ENCODE peak calls at places on chromosomes 6 and 20, in eight cellular contexts. O, N, F, Q, I, H, D and U are unnamed samples.

GRCh38 chr6:169898788-169899480 is 147.5 kb downstream of the ERMARD start:
- DNase-seq in O (no peak), N (no peak), F (no peak), Q (no peak), I (no peak), H (no peak), D (no peak), U (no peak)

GRCh38 chr20:47509685-47510084 is 8.0 kb downstream of the NCOA3 start:
- DNase-seq in O (no peak), N (no peak), F (no peak), Q (no peak), I (no peak), H (no peak), D (no peak), U (no peak)

GRCh38 chr20:1045860-1046418 is 43.8 kb upstream of the RSPO4 start:
- DNase-seq in O (no peak), N (no peak), F (no peak), Q (no peak), I (no peak), H (no peak), D (no peak), U (no peak)

GRCh38 chr6:113980937-113981554 is 10.1 kb upstream of the HDAC2 start:
- DNase-seq in O (no peak), N (no peak), F (peak; percentile 85), Q (peak; percentile 21), I (no peak), H (peak; percentile 45), D (peak; percentile 67), U (no peak)

GRCh38 chr20:23710771-23711170 is 21.9 kb upstream of the CST4 start:
- DNase-seq in O (no peak), N (no peak), F (no peak), Q (no peak), I (no peak), H (no peak), D (no peak), U (no peak)

GRCh38 chr6:19554356-19555225 is 282.6 kb upstream of the ID4 start:
- DNase-seq in O (no peak), N (no peak), F (no peak), Q (no peak), I (no peak), H (no peak), D (no peak), U (no peak)

GRCh38 chr6:112806163-112806900 is 459.2 kb downstream of the RFPL4B start:
- DNase-seq in O (no peak), N (no peak), F (no peak), Q (no peak), I (no peak), H (no peak), D (no peak), U (no peak)

GRCh38 chr6:71412559-71412958 is 123.9 kb downstream of the OGFRL1 start:
- DNase-seq in O (no peak), N (no peak), F (no peak), Q (no peak), I (no peak), H (no peak), D (no peak), U (no peak)

GRCh38 chr6:135675862-135676261 is 175.6 kb upstream of the PDE7B start:
- DNase-seq in O (peak; percentile 4), N (peak; percentile 23), F (peak; percentile 85), Q (peak; percentile 17), I (peak; percentile 20), H (peak; percentile 22), D (peak; percentile 39), U (peak; percentile 4)

GRCh38 chr20:59770851-59771250 is 162.6 kb downstream of the SYCP2 start:
- DNase-seq in O (no peak), N (no peak), F (no peak), Q (no peak), I (no peak), H (no peak), D (no peak), U (no peak)

GRCh38 chr6:21479140-21479539 is 114.4 kb upstream of the SOX4 start:
- DNase-seq in O (no peak), N (no peak), F (no peak), Q (no peak), I (no peak), H (no peak), D (peak; percentile 39), U (no peak)

DNA sequence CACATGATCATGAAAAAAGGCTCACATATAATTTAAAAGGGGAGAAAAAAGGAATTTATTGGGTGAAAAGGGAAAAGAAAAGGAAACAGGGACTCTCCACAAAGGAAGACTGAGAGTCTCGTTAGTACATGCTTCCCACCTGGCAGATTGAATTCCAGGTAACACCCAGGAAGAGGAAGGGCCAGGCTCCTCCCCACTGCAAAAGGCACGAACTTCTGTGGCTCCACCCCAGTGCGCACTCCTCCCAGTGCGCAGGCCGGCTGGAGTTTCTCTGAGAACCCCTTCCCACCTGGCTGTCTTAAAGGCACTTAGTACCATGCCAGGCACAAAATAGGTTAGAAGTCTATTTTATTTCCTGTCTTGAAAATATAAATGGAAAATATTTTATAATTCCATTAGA is 129.8 kb downstream of the COL12A1 start:
- DNase-seq in O (no peak), N (no peak), F (peak; percentile 7), Q (no peak), I (no peak), H (no peak), D (no peak), U (no peak)
- TF ChIP-seq REST in O (no peak), N (no peak), F (no peak), Q (no peak), I (no peak), H (no peak), D (no peak), U (no peak)

GRCh38 chr6:139479433-139480222 is 105.2 kb upstream of the CITED2 start:
- DNase-seq in O (no peak), N (no peak), F (no peak), Q (no peak), I (no peak), H (no peak), D (no peak), U (no peak)

GRCh38 chr6:139482184-139482751 is 107.8 kb upstream of the CITED2 start:
- DNase-seq in O (no peak), N (no peak), F (no peak), Q (no peak), I (no peak), H (no peak), D (no peak), U (no peak)

GRCh38 chr6:139483082-139483481 is 108.6 kb upstream of the CITED2 start:
- DNase-seq in O (no peak), N (no peak), F (peak; percentile 70), Q (no peak), I (no peak), H (no peak), D (no peak), U (no peak)

GRCh38 chr6:139485185-139485584 is 110.7 kb upstream of the CITED2 start:
- DNase-seq in O (no peak), N (no peak), F (no peak), Q (no peak), I (no peak), H (no peak), D (no peak), U (no peak)

DNA sequence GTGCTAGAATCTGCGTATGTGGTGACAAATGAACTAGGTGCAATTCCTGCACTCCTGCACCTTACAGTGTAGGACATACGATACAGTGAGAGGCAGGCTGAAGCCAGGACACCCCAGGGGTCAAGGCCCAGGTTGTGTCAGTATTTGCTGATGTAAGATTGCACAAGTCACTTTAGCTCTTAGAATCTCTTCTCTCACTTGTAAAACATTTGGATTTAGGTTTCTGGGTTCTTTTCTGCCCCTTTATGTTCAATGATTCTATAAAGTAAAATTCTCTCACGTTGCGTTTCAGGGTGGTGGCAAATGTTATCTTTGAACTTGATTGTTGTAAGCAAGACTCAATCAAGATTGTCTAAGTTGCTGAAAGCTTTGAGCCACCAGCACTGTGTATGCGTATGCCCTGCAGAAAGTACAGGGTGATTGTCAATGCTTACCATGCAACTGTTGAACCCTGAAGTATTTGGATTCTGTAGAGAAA is 105.9 kb upstream of the CITED2 start:
- DNase-seq in O (no peak), N (no peak), F (no peak), Q (no peak), I (no peak), H (peak; percentile 88), D (no peak), U (no peak)
- TF ChIP-seq REST in O (no peak), N (no peak), F (no peak), Q (no peak), I (no peak), H (no peak), D (no peak), U (no peak)

GRCh38 chr20:4891364-4891763 is 109.9 kb downstream of the SLC23A2 start:
- DNase-seq in O (no peak), N (no peak), F (no peak), Q (no peak), I (no peak), H (no peak), D (no peak), U (no peak)

GRCh38 chr20:4894409-4894808 is 106.9 kb downstream of the SLC23A2 start:
- DNase-seq in O (no peak), N (no peak), F (no peak), Q (no peak), I (no peak), H (no peak), D (no peak), U (no peak)

GRCh38 chr20:4891997-4892396 is 109.3 kb downstream of the SLC23A2 start:
- DNase-seq in O (no peak), N (no peak), F (no peak), Q (no peak), I (no peak), H (no peak), D (no peak), U (no peak)

GRCh38 chr20:4894981-4895381 is 106.3 kb downstream of the SLC23A2 start:
- DNase-seq in O (no peak), N (no peak), F (no peak), Q (no peak), I (no peak), H (no peak), D (no peak), U (no peak)

DNA sequence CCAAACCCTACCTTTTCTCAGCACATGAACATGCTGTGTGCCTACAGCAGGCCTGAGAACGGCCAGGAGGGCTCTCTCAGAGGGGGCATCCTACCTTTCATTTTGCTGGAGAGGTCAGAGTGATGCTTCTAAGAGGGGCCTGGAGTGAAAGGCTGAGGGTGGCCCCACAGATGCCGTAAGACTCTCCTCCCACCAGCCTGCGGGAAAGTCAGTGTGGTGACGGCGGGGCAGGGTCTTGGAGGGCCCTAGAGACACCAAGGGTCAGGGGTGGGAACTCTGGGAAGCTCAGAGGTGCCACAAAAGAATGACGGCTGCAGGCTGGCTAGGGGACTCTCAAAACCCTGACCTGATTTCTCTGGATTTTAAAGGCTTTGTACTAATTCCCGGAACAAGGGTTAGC is 107.6 kb downstream of the SLC23A2 start:
- DNase-seq in O (no peak), N (no peak), F (no peak), Q (no peak), I (no peak), H (no peak), D (no peak), U (no peak)
- TF ChIP-seq REST in O (no peak), N (no peak), F (no peak), Q (no peak), I (no peak), H (no peak), D (no peak), U (no peak)

DNA sequence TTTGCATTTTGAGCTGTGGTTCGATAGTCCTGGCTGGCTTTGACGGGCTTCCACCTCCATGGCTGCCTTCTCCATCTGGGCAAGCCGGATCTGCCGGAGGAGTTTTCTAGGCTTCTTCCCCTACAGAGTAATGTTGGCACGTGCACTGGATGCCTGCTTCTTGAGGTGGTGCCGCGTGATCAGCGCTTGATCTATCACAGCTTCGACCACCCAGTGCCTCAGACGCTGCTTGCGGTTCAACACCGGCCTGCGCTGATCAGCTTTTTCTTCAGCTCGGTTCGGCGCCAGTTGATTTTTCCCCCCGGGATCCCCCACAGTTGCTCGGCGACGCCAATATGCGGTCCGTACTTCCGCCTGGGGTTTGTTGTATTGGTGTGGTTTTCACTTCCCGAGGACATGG is 23.5 kb downstream of the FBXO5 start:
- DNase-seq in O (no peak), N (no peak), F (no peak), Q (no peak), I (no peak), H (no peak), D (no peak), U (no peak)
- TF ChIP-seq REST in O (no peak), N (no peak), F (no peak), Q (no peak), I (no peak), H (no peak), D (no peak), U (no peak)